ENCODE peak calls at places on chromosomes 13 and 19, in nine cellular contexts. X is AG04450, K is heart right ventricle, L is colonic mucosa, H is psoas muscle, O is pancreas, E is Panc1, C is cardiac muscle cell, F is endodermal cell. N is an unnamed sample.

GRCh38 chr13:36509369-36509768 is 77.1 kb downstream of the CCNA1 start:
- DNase-seq in F (peak), X (no peak), K (no peak), C (no peak), H (no peak), O (no peak), E (no peak), L (no peak), N (no peak)

GRCh38 chr13:79837741-79838450 is 356.9 kb downstream of the NDFIP2 start:
- DNase-seq in X (no peak), O (no peak), K (no peak), H (no peak), F (no peak), L (no peak), E (no peak), C (peak), N (no peak)

GRCh38 chr19:5627395-5627904 is 4.6 kb downstream of the SAFB start:
- DNase-seq in O (no peak), X (no peak), E (no peak), H (peak), L (peak), K (peak), C (no peak), F (peak), N (no peak)

GRCh38 chr19:38335949-38336637 is 463 bp downstream of the CATSPERG start:
- DNase-seq in O (peak), H (peak), E (peak), F (peak), L (peak), K (peak), X (peak), C (peak), N (peak)

GRCh38 chr19:15534957-15535864 is 26.9 kb downstream of the CYP4F22 start:
- DNase-seq in C (no peak), K (no peak), L (no peak), E (no peak), F (no peak), O (no peak), H (no peak), X (no peak), N (no peak)

GRCh38 chr19:37306383-37306963 is 64.4 kb upstream of the ZNF527 start:
- DNase-seq in L (no peak), H (no peak), E (no peak), F (no peak), O (no peak), K (no peak), X (no peak), C (no peak), N (no peak)

GRCh38 chr13:98307392-98307743 is 130.3 kb upstream of the RNF113B start:
- DNase-seq in L (no peak), H (no peak), K (no peak), C (peak), X (no peak), E (no peak), O (no peak), F (no peak), N (no peak)

GRCh38 chr13:75685239-75685697 is 49.1 kb downstream of the LMO7 start:
- DNase-seq in X (peak), O (no peak), C (peak), F (peak), K (no peak), H (no peak), L (no peak), E (no peak), N (no peak)

GRCh38 chr13:49533011-49533410 is 37.3 kb downstream of the PHF11 start:
- DNase-seq in E (no peak), C (no peak), O (no peak), L (no peak), K (no peak), X (no peak), H (no peak), F (no peak), N (no peak)

DNA sequence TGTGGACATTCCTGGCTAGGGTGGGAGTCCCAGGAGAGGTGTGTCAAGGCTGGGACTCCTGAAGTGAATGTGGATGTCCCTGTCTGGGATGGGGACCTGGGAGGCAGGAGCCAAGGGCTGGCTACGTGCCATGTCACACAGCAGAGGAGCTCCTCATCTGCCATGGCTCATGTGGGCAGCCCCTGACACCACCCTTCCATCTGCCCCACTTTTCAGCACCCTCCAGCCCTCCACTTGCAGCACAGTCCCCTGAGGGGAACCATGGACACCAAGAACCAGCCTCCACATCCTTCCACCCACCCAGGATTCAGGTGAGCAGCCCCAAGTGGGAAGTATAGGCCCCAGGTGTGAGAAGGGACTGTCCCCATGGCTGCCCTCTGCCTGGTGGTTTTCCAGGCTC is 1.7 kb downstream of the ZNF446 start:
- DNase-seq in K (no peak), X (no peak), H (no peak), F (no peak), C (no peak), O (peak), L (no peak), E (no peak), N (no peak)
- H3K27ac ChIP-seq in K (no peak), X (no peak), H (no peak), F (no peak), C (peak), O (no peak), L (no peak), E (no peak), N (no peak)

GRCh38 chr13:99959538-99960230 is 11.9 kb downstream of the ZIC5 start:
- DNase-seq in H (no peak), L (no peak), K (no peak), E (no peak), O (no peak), C (no peak), F (peak), X (no peak), N (no peak)

GRCh38 chr13:99960663-99961440 is 10.7 kb downstream of the ZIC5 start:
- DNase-seq in K (no peak), E (no peak), F (no peak), O (no peak), C (no peak), L (no peak), H (no peak), X (no peak), N (no peak)

GRCh38 chr13:99962242-99962641 is 9.3 kb downstream of the ZIC5 start:
- DNase-seq in O (no peak), C (no peak), H (no peak), E (no peak), L (no peak), F (no peak), K (no peak), X (no peak), N (no peak)

GRCh38 chr13:99963832-99964339 is 7.7 kb downstream of the ZIC5 start:
- DNase-seq in L (no peak), X (no peak), H (no peak), F (no peak), C (no peak), K (no peak), E (no peak), O (no peak), N (no peak)

GRCh38 chr13:99961634-99962033 is 9.9 kb downstream of the ZIC5 start:
- DNase-seq in K (no peak), L (no peak), F (no peak), H (no peak), O (no peak), C (no peak), X (no peak), E (no peak), N (no peak)
- H3K27ac ChIP-seq in K (no peak), L (no peak), F (peak), H (no peak), O (no peak), C (no peak), X (no peak), E (peak), N (no peak)

GRCh38 chr13:30832845-30833332 is 73.2 kb upstream of the MEDAG start:
- DNase-seq in C (peak), K (no peak), H (peak), E (no peak), L (peak), X (no peak), O (peak), F (peak), N (no peak)
- H3K27ac ChIP-seq in C (no peak), K (no peak), H (no peak), E (peak), L (peak), X (no peak), O (no peak), F (no peak), N (no peak)

DNA sequence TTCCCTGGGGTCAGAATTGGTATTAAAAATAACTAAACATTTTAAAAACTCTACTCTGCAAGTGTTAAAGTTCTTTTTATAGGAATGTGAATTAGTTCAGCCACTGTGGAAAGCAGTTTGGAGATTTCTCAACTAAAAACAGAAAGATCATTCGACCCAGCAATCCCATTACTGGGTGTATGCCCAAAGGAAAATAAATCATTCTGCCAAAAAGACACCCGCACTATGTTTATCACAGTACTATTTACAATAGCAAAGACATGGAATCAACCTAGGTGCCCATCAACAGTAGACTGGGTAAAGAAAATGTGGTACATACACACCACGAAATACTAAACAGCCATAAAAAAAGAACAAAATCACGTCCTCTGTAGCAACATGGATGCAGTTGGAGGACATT is 657 bp upstream of the THSD1 start:
- DNase-seq in L (no peak), H (no peak), C (no peak), E (no peak), O (no peak), K (no peak), X (no peak), F (no peak), N (no peak)
- H3K27ac ChIP-seq in L (no peak), H (peak), C (no peak), E (no peak), O (no peak), K (peak), X (no peak), F (no peak), N (no peak)

DNA sequence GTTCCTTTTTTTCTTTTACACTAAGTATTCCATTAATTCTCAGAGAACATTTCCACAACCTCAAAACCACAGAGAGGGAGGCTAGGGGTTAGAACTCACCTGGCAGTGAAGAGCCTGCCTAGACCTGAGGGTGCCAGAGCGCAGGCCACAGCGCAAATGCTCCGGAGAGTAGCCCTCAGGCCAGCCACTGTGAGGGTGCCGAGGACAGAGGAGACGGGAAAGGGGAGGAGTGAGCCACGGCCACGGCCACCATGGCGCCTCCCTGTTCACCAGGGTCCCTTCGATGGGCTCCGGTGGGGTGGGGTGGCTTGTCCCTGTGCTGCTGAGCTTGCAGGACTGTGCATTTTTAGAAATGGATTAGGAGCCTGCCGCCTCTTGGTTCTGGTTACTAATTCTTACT is 58.9 kb downstream of the GGACT start:
- DNase-seq in O (no peak), F (peak), L (no peak), H (no peak), E (no peak), C (no peak), K (no peak), X (no peak), N (no peak)
- H3K27ac ChIP-seq in O (no peak), F (no peak), L (no peak), H (no peak), E (no peak), C (no peak), K (no peak), X (no peak), N (no peak)

GRCh38 chr19:43463381-43464088 is 1.9 kb downstream of the LYPD3 start:
- DNase-seq in L (peak), O (peak), X (peak), E (no peak), F (peak), K (peak), C (peak), H (peak), N (peak)
- H3K27ac ChIP-seq in L (peak), O (peak), X (peak), E (no peak), F (peak), K (peak), C (peak), H (peak), N (peak)

GRCh38 chr19:18101268-18101667 is 3.7 kb downstream of the MAST3 start:
- DNase-seq in F (no peak), C (no peak), L (no peak), X (no peak), H (no peak), K (no peak), O (no peak), E (no peak), N (no peak)
- H3K27ac ChIP-seq in F (no peak), C (no peak), L (no peak), X (no peak), H (no peak), K (no peak), O (no peak), E (no peak), N (no peak)

GRCh38 chr19:49456351-49456750 is 3.3 kb downstream of the ALDH16A1 start:
- DNase-seq in H (no peak), C (peak), E (no peak), F (no peak), K (no peak), O (no peak), L (no peak), X (no peak), N (no peak)
- H3K27ac ChIP-seq in H (peak), C (no peak), E (no peak), F (no peak), K (peak), O (no peak), L (peak), X (no peak), N (no peak)